ENCODE peak calls at places on chromosomes 12 and 14, in ten cellular contexts. One of them, this sample, is unnamed.

GRCh38 chr12:23596568-23596967 is 352.9 kb downstream of the SOX5 start:
- DNase-seq in fibroblast of mammary gland: no peak
- DNase-seq in CD8-positive, alpha-beta memory T cell: no peak
- DNase-seq in left ventricle myocardium inferior: no peak
- DNase-seq in GM06990: no peak
- DNase-seq in fibroblast of the aortic adventitia: no peak
- DNase-seq in lung: no peak
- DNase-seq in stomach: no peak
- DNase-seq in psoas muscle: no peak
- DNase-seq in NB4: no peak
- DNase-seq in this sample: no peak

GRCh38 chr14:20681348-20682126 is 2.8 kb upstream of the RNASE4 start:
- DNase-seq in GM06990: peak; percentile 79
- DNase-seq in psoas muscle: peak; percentile 76
- DNase-seq in stomach: peak; percentile 86
- DNase-seq in CD8-positive, alpha-beta memory T cell: peak; percentile 92
- DNase-seq in NB4: peak; percentile 84
- DNase-seq in fibroblast of the aortic adventitia: peak; percentile 91
- DNase-seq in left ventricle myocardium inferior: peak; percentile 74
- DNase-seq in fibroblast of mammary gland: peak; percentile 90
- DNase-seq in lung: peak; percentile 88
- DNase-seq in this sample: peak; percentile 85

GRCh38 chr12:132600048-132601032 is 10.0 kb downstream of the LRCOL1 start:
- DNase-seq in fibroblast of mammary gland: peak; percentile 61
- DNase-seq in lung: peak; percentile 54
- DNase-seq in psoas muscle: peak; percentile 70
- DNase-seq in fibroblast of the aortic adventitia: peak; percentile 67
- DNase-seq in CD8-positive, alpha-beta memory T cell: peak; percentile 44
- DNase-seq in NB4: peak; percentile 83
- DNase-seq in stomach: peak; percentile 60
- DNase-seq in GM06990: no peak
- DNase-seq in left ventricle myocardium inferior: peak; percentile 73
- DNase-seq in this sample: no peak

GRCh38 chr14:89125216-89125615 is 291.8 kb downstream of the FOXN3 start:
- DNase-seq in lung: no peak
- DNase-seq in left ventricle myocardium inferior: no peak
- DNase-seq in fibroblast of mammary gland: no peak
- DNase-seq in NB4: no peak
- DNase-seq in CD8-positive, alpha-beta memory T cell: no peak
- DNase-seq in fibroblast of the aortic adventitia: peak; percentile 54
- DNase-seq in stomach: no peak
- DNase-seq in psoas muscle: no peak
- DNase-seq in GM06990: no peak
- DNase-seq in this sample: no peak

GRCh38 chr14:95664046-95664445 is 22.2 kb upstream of the TCL1B start:
- DNase-seq in stomach: peak; percentile 51
- DNase-seq in fibroblast of the aortic adventitia: no peak
- DNase-seq in NB4: no peak
- DNase-seq in CD8-positive, alpha-beta memory T cell: no peak
- DNase-seq in lung: no peak
- DNase-seq in GM06990: no peak
- DNase-seq in fibroblast of mammary gland: no peak
- DNase-seq in psoas muscle: no peak
- DNase-seq in left ventricle myocardium inferior: no peak
- DNase-seq in this sample: no peak

GRCh38 chr12:65540140-65540539 is 261.7 kb downstream of the MSRB3 start:
- DNase-seq in GM06990: no peak
- DNase-seq in CD8-positive, alpha-beta memory T cell: no peak
- DNase-seq in fibroblast of the aortic adventitia: no peak
- DNase-seq in psoas muscle: no peak
- DNase-seq in fibroblast of mammary gland: no peak
- DNase-seq in left ventricle myocardium inferior: no peak
- DNase-seq in NB4: no peak
- DNase-seq in lung: no peak
- DNase-seq in stomach: no peak
- DNase-seq in this sample: no peak

GRCh38 chr14:42930058-42930457 is 1323.4 kb downstream of the LRFN5 start:
- DNase-seq in stomach: no peak
- DNase-seq in psoas muscle: no peak
- DNase-seq in lung: no peak
- DNase-seq in GM06990: no peak
- DNase-seq in left ventricle myocardium inferior: peak; percentile 13
- DNase-seq in NB4: no peak
- DNase-seq in CD8-positive, alpha-beta memory T cell: no peak
- DNase-seq in fibroblast of mammary gland: peak; percentile 4
- DNase-seq in fibroblast of the aortic adventitia: no peak
- DNase-seq in this sample: no peak

GRCh38 chr12:76249501-76249900 is 98.7 kb downstream of the BBS10 start:
- DNase-seq in left ventricle myocardium inferior: no peak
- DNase-seq in fibroblast of the aortic adventitia: no peak
- DNase-seq in fibroblast of mammary gland: no peak
- DNase-seq in psoas muscle: no peak
- DNase-seq in CD8-positive, alpha-beta memory T cell: no peak
- DNase-seq in stomach: no peak
- DNase-seq in lung: no peak
- DNase-seq in NB4: no peak
- DNase-seq in GM06990: no peak
- DNase-seq in this sample: no peak

GRCh38 chr12:109535863-109536250 is 37.4 kb downstream of the MMAB start:
- DNase-seq in fibroblast of mammary gland: no peak
- DNase-seq in GM06990: no peak
- DNase-seq in fibroblast of the aortic adventitia: no peak
- DNase-seq in lung: no peak
- DNase-seq in left ventricle myocardium inferior: no peak
- DNase-seq in CD8-positive, alpha-beta memory T cell: no peak
- DNase-seq in NB4: no peak
- DNase-seq in stomach: no peak
- DNase-seq in psoas muscle: no peak
- DNase-seq in this sample: no peak

GRCh38 chr12:6249580-6249979 is 49.4 kb downstream of the CD9 start:
- DNase-seq in NB4: no peak
- DNase-seq in GM06990: no peak
- DNase-seq in left ventricle myocardium inferior: no peak
- DNase-seq in fibroblast of mammary gland: no peak
- DNase-seq in lung: no peak
- DNase-seq in stomach: no peak
- DNase-seq in CD8-positive, alpha-beta memory T cell: no peak
- DNase-seq in psoas muscle: no peak
- DNase-seq in fibroblast of the aortic adventitia: no peak
- DNase-seq in this sample: no peak

GRCh38 chr12:34339922-34340321 is 317.6 kb downstream of the ALG10 start:
- DNase-seq in GM06990: no peak
- DNase-seq in fibroblast of mammary gland: no peak
- DNase-seq in stomach: no peak
- DNase-seq in left ventricle myocardium inferior: no peak
- DNase-seq in lung: no peak
- DNase-seq in psoas muscle: no peak
- DNase-seq in CD8-positive, alpha-beta memory T cell: no peak
- DNase-seq in fibroblast of the aortic adventitia: no peak
- DNase-seq in NB4: no peak
- DNase-seq in this sample: no peak
- H3K4me3 ChIP-seq in GM06990: no peak overlapping the region
- H3K4me3 ChIP-seq in fibroblast of mammary gland: no peak overlapping the region
- H3K4me3 ChIP-seq in stomach: no peak overlapping the region
- H3K4me3 ChIP-seq in left ventricle myocardium inferior: no peak overlapping the region
- H3K4me3 ChIP-seq in lung: no peak overlapping the region
- H3K4me3 ChIP-seq in psoas muscle: no peak overlapping the region
- H3K4me3 ChIP-seq in CD8-positive, alpha-beta memory T cell: no peak overlapping the region
- H3K4me3 ChIP-seq in fibroblast of the aortic adventitia: no peak overlapping the region
- H3K4me3 ChIP-seq in NB4: no peak overlapping the region
- H3K4me3 ChIP-seq in this sample: no peak overlapping the region

GRCh38 chr14:105527381-105528196 is 1.2 kb downstream of the TMEM121 start:
- DNase-seq in left ventricle myocardium inferior: no peak
- DNase-seq in fibroblast of mammary gland: no peak
- DNase-seq in lung: no peak
- DNase-seq in GM06990: no peak
- DNase-seq in NB4: no peak
- DNase-seq in fibroblast of the aortic adventitia: no peak
- DNase-seq in psoas muscle: no peak
- DNase-seq in CD8-positive, alpha-beta memory T cell: no peak
- DNase-seq in stomach: no peak
- DNase-seq in this sample: no peak
- H3K4me3 ChIP-seq in left ventricle myocardium inferior: peak overlapping the region; percentile 81
- H3K4me3 ChIP-seq in fibroblast of mammary gland: peak overlapping the region; percentile 39
- H3K4me3 ChIP-seq in lung: peak overlapping the region; percentile 30
- H3K4me3 ChIP-seq in GM06990: peak overlapping the region; percentile 52
- H3K4me3 ChIP-seq in NB4: no peak overlapping the region
- H3K4me3 ChIP-seq in fibroblast of the aortic adventitia: peak overlapping the region; percentile 69
- H3K4me3 ChIP-seq in psoas muscle: peak overlapping the region; percentile 77
- H3K4me3 ChIP-seq in CD8-positive, alpha-beta memory T cell: peak overlapping the region; percentile 32
- H3K4me3 ChIP-seq in stomach: peak overlapping the region; percentile 67
- H3K4me3 ChIP-seq in this sample: peak overlapping the region; percentile 58

GRCh38 chr12:93115646-93116045 is 186.6 kb upstream of the EEA1 start:
- DNase-seq in CD8-positive, alpha-beta memory T cell: no peak
- DNase-seq in fibroblast of mammary gland: peak; percentile 37
- DNase-seq in NB4: no peak
- DNase-seq in stomach: no peak
- DNase-seq in psoas muscle: no peak
- DNase-seq in lung: no peak
- DNase-seq in left ventricle myocardium inferior: peak; percentile 19
- DNase-seq in fibroblast of the aortic adventitia: peak; percentile 62
- DNase-seq in GM06990: no peak
- DNase-seq in this sample: no peak
- H3K4me3 ChIP-seq in CD8-positive, alpha-beta memory T cell: no peak overlapping the region
- H3K4me3 ChIP-seq in fibroblast of mammary gland: no peak overlapping the region
- H3K4me3 ChIP-seq in NB4: no peak overlapping the region
- H3K4me3 ChIP-seq in stomach: no peak overlapping the region
- H3K4me3 ChIP-seq in psoas muscle: no peak overlapping the region
- H3K4me3 ChIP-seq in lung: no peak overlapping the region
- H3K4me3 ChIP-seq in left ventricle myocardium inferior: no peak overlapping the region
- H3K4me3 ChIP-seq in fibroblast of the aortic adventitia: no peak overlapping the region
- H3K4me3 ChIP-seq in GM06990: no peak overlapping the region
- H3K4me3 ChIP-seq in this sample: no peak overlapping the region

DNA sequence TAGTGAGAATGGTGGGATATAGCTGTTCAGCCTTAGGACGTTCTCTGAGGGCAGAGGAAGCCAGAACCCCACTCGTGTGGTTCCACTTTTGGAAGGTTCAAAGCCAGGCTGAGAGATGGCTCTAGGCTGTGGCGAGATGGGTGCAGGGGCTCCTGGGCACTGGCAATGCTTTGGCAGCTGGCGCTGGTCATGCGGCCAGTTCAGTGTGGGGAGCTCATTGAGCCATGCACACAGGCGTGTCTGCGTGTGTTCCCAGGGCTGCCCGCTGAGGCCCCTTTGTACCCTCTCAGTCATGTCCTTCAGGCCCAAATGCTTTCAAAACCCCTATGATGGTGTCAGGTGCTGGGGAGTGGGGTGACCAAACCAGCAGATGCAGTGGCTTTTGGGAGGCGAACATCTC is 1.7 kb downstream of the TEX22 start:
- DNase-seq in GM06990: peak; percentile 8
- DNase-seq in psoas muscle: no peak
- DNase-seq in lung: no peak
- DNase-seq in CD8-positive, alpha-beta memory T cell: no peak
- DNase-seq in stomach: no peak
- DNase-seq in NB4: no peak
- DNase-seq in fibroblast of the aortic adventitia: no peak
- DNase-seq in fibroblast of mammary gland: no peak
- DNase-seq in left ventricle myocardium inferior: no peak
- DNase-seq in this sample: no peak
- H3K4me3 ChIP-seq in GM06990: no peak overlapping the region
- H3K4me3 ChIP-seq in psoas muscle: peak overlapping the region; percentile 98
- H3K4me3 ChIP-seq in lung: no peak overlapping the region
- H3K4me3 ChIP-seq in CD8-positive, alpha-beta memory T cell: no peak overlapping the region
- H3K4me3 ChIP-seq in stomach: no peak overlapping the region
- H3K4me3 ChIP-seq in NB4: peak overlapping the region; percentile 69
- H3K4me3 ChIP-seq in fibroblast of the aortic adventitia: no peak overlapping the region
- H3K4me3 ChIP-seq in fibroblast of mammary gland: no peak overlapping the region
- H3K4me3 ChIP-seq in left ventricle myocardium inferior: peak overlapping the region; percentile 96
- H3K4me3 ChIP-seq in this sample: no peak overlapping the region

This sample was measured in GM12864.